ENCODE peak calls at places on chromosomes 3 and 15, in seven cellular contexts. W is endodermal cell, A is nephron progenitor cell, H is neural crest cell, D is lower lobe of right lung, G is fibroblast of lung, N is GM20000. Q is an unnamed sample.

GRCh38 chr15:75171408-75171807 is 30.3 kb upstream of the C15orf39 start:
- DNase-seq in W (no peak), N (no peak), A (no peak), D (no peak), H (no peak), G (peak), Q (no peak)

GRCh38 chr3:354433-354832 is 157.9 kb downstream of the CHL1 start:
- DNase-seq in G (peak), A (peak), W (peak), H (peak), N (peak), D (no peak), Q (peak)

GRCh38 chr15:33310481-33311311 is at the start of gene RYR3:
- DNase-seq in G (peak), N (no peak), A (peak), H (peak), D (no peak), W (peak), Q (no peak)

GRCh38 chr3:99442599-99442998 is 195.8 kb upstream of the COL8A1 start:
- DNase-seq in N (no peak), H (no peak), W (no peak), G (no peak), D (no peak), A (no peak), Q (no peak)

GRCh38 chr3:116153174-116153573 is 292.1 kb downstream of the LSAMP start:
- DNase-seq in A (no peak), N (no peak), G (peak), W (no peak), H (no peak), D (no peak), Q (no peak)

GRCh38 chr15:65829150-65829764 is 37.2 kb upstream of the DENND4A start:
- DNase-seq in D (no peak), H (no peak), W (peak), N (peak), G (peak), A (no peak), Q (peak)

GRCh38 chr3:30776186-30776815 is 118.2 kb downstream of the GADL1 start:
- DNase-seq in A (no peak), N (no peak), H (no peak), W (no peak), D (no peak), G (no peak), Q (no peak)

GRCh38 chr3:59480486-59480995 is 430.7 kb upstream of the CFAP20DC start:
- DNase-seq in W (no peak), H (no peak), D (no peak), N (peak), A (no peak), G (peak), Q (no peak)

GRCh38 chr3:155664922-155665695 is 79.8 kb downstream of the PLCH1 start:
- DNase-seq in D (no peak), A (no peak), H (no peak), G (peak), W (no peak), N (no peak), Q (no peak)

GRCh38 chr3:72227536-72228070 is 442.7 kb upstream of the PROK2 start:
- DNase-seq in H (no peak), A (no peak), W (no peak), G (no peak), N (no peak), D (no peak), Q (no peak)

GRCh38 chr3:155739154-155739553 is 5.7 kb downstream of the PLCH1 start:
- DNase-seq in W (no peak), N (no peak), H (no peak), A (no peak), G (no peak), D (no peak), Q (no peak)

GRCh38 chr3:107307205-107307604 is 70.0 kb upstream of the CCDC54 start:
- DNase-seq in D (no peak), G (no peak), W (no peak), A (no peak), N (no peak), H (no peak), Q (no peak)

GRCh38 chr3:192726386-192726785 is 955 bp downstream of the FGF12 start:
- DNase-seq in G (no peak), D (no peak), N (no peak), H (no peak), W (no peak), A (no peak), Q (no peak)

GRCh38 chr3:23183731-23184130 is 19.4 kb upstream of the UBE2E2 start:
- DNase-seq in H (peak), W (peak), G (peak), A (peak), D (no peak), N (peak), Q (no peak)

GRCh38 chr15:65068436-65068835 is 645 bp upstream of the RASL12 start:
- DNase-seq in A (no peak), G (no peak), D (peak), W (no peak), H (no peak), N (no peak), Q (no peak)

GRCh38 chr3:193794002-193794835 is 201.2 kb downstream of the OPA1 start:
- DNase-seq in D (no peak), H (no peak), A (no peak), W (peak), N (no peak), G (peak), Q (no peak)

GRCh38 chr15:89332446-89332845 is 2.2 kb downstream of the POLG start:
- DNase-seq in H (no peak), W (peak), N (peak), A (peak), G (peak), D (no peak), Q (no peak)

GRCh38 chr3:131047582-131047981 is 20.9 kb downstream of the NEK11 start:
- DNase-seq in G (no peak), A (no peak), D (no peak), N (no peak), H (no peak), W (peak), Q (no peak)

DNA sequence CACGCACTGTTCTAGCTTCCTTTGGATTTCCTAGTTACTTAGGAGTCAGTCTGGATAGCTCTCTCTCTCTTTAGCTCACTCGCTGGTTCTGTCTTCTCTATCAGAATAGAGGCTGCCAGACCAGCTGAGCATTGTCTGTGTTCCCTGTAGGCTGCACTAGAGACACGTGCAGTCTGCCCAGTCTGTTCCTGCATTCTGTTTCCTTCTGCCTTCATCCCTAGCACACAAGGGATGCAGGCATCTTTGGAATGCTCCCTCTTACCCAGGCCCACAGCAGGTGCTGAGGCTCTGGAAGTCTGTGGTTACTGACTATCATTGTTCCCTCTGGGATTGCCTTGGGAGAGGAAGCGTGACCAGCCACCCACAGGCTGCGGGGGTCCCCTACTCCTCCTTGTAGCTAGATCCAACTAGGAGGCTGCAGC is 322.8 kb downstream of the ZNF621 start:
- DNase-seq in G (peak), N (no peak), A (no peak), D (no peak), W (peak), H (no peak), Q (no peak)
- TF ChIP-seq CTCF in G (no peak), N (no peak), A (no peak), D (no peak), W (peak), H (no peak), Q (no peak)

GRCh38 chr3:43882976-43883680 is 192.4 kb downstream of the ABHD5 start:
- DNase-seq in G (no peak), D (no peak), N (no peak), A (no peak), H (no peak), W (no peak), Q (no peak)

GRCh38 chr3:43883729-43884396 is 193.1 kb downstream of the ABHD5 start:
- DNase-seq in G (no peak), A (no peak), D (no peak), H (no peak), N (no peak), W (no peak), Q (no peak)

GRCh38 chr3:43874290-43874689 is 183.6 kb downstream of the ABHD5 start:
- DNase-seq in H (no peak), D (no peak), W (peak), N (no peak), A (no peak), G (no peak), Q (no peak)

GRCh38 chr3:43876648-43877047 is 185.9 kb downstream of the ABHD5 start:
- DNase-seq in H (no peak), A (no peak), D (no peak), G (no peak), N (no peak), W (no peak), Q (no peak)

DNA sequence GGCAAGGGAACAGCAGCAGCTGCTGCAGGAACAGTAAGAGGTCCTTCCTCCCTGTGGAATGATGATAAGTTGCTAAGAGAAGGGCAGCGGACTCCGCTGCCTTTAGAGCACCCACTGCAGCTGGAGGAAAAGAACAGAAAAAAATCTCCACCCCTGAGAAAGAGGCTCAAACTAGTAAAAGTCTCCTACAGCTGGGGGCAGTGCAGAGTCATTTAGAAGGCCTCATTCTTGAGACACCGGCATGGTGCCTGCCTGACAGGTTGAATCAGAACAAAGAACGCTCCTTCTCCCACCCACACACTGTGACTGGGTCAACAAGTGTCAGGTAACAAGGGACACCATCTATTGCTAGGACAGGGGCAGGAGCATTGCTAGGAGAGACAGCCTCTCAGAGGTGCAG is 188.4 kb downstream of the ABHD5 start:
- DNase-seq in G (no peak), N (peak), D (no peak), W (peak), A (peak), H (no peak), Q (peak)
- TF ChIP-seq CTCF in G (no peak), N (peak), D (peak), W (peak), A (peak), H (peak), Q (peak)

GRCh38 chr3:64575211-64575844 is 112.5 kb downstream of the ADAMTS9 start:
- DNase-seq in W (peak), G (peak), H (no peak), D (no peak), N (peak), A (no peak), Q (peak)
- TF ChIP-seq CTCF in W (peak), G (peak), H (peak), D (peak), N (peak), A (peak), Q (peak)

DNA sequence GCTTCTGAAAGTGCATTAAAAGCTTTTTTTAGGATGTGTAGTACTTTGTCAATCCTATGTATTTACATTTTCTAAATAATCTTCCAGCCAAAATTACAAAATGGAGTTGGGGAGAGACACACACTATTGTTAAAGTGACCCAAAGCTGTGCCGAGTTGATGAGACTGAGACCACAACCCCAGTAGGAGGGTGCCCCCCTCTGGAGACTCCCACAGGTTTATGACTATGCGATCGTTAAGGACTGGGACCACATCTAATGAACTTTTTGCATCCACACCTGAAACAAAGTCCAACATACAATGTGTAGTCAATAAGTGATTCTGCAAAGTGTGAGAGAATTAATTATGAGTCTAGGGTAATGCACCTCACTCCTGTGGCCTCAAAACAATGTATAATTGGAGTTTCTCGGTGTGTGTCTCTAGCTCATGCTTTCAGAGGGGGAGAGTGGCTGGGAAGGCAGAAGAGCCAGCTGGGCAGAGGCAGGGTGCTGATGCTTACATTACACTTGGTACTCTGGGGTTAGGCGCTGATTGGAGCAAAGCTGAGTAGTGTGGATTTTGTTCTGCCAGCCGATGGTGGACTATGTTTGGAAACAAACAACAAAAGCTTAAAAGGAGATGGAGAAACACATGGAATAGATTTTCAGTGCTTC is 102.8 kb downstream of the KCNH8 start:
- DNase-seq in H (no peak), G (no peak), A (no peak), W (peak), N (no peak), D (no peak), Q (no peak)
- TF ChIP-seq CTCF in H (no peak), G (no peak), A (no peak), W (peak), N (no peak), D (no peak), Q (no peak)

DNA sequence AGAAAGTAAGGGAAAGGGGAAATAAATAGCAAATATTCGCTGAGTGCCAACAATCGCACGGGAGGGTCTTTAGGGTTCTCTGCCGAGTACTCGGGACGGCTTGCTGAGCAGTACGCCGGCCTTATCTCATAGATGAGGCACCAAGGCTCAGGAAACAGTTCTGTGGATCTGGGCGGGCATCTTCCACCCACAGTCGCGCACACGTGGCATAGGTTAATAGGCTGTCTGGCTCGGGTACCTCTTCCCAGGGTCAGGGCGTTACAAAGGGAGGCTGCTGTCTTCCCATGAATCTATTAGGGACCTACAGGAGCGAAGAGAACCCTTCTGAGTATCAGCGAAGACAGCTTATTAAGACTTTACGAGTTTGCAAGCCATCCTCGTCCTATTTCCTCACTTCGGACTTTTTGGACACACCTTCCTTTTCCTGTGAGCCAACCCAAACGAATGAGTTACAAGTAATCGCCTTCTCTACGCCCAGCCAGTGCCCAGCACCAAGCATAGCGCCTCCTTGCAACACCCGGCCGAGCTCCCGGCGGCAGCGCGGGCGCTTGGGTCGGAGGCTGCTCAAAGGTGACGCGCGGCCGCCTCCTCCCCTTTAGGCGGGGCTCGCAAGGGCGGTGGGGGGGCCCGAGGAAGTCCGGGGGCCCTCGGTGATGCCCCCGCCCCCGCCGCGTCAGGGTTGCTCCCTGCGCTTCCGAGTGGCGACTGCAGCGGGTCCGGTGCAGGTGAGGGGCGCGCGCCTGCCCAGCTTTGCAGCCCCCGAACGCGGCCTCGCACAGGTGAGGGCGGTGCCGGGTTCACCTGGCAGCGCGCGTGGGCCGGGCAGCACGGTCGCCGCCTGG is at the start of gene MCTP2:
- DNase-seq in D (peak), A (peak), H (peak), G (peak), N (peak), W (peak), Q (peak)
- TF ChIP-seq CTCF in D (no peak), A (no peak), H (no peak), G (no peak), N (no peak), W (peak), Q (no peak)